ENCODE peak calls at places on chromosomes 4 and X, in nine cellular contexts. L, D, S, A, B, N, W, V and I are unnamed samples.

GRCh38 chr4:102169345-102169744 is 175.9 kb downstream of the SLC39A8 start:
- DNase-seq in L (no peak), D (no peak), S (no peak), A (no peak), B (no peak), N (no peak), W (peak; percentile 67), V (no peak), I (no peak)

GRCh38 chr4:183407128-183407585 is 37.3 kb upstream of the CDKN2AIP start:
- DNase-seq in L (peak; percentile 64), D (peak; percentile 92), S (peak; percentile 60), A (peak; percentile 89), B (peak; percentile 83), N (peak; percentile 75), W (peak; percentile 98), V (peak; percentile 80), I (peak; percentile 82)

GRCh38 chr4:26289421-26289820 is 31.4 kb upstream of the RBPJ start:
- DNase-seq in L (no peak), D (no peak), S (no peak), A (no peak), B (no peak), N (no peak), W (no peak), V (no peak), I (no peak)

GRCh38 chrX:31483336-31483735 is 411.5 kb upstream of the FTHL17 start:
- DNase-seq in L (peak; percentile 83), D (no peak), S (no peak), A (no peak), B (no peak), N (no peak), W (no peak), V (no peak), I (no peak)

GRCh38 chrX:49838374-49838773 is 9.3 kb downstream of the PAGE4 start:
- DNase-seq in L (peak; percentile 20), D (no peak), S (peak; percentile 37), A (no peak), B (peak; percentile 10), N (no peak), W (peak; percentile 68), V (no peak), I (peak; percentile 47)

GRCh38 chr4:41052287-41052686 is 162.1 kb downstream of the APBB2 start:
- DNase-seq in L (no peak), D (no peak), S (no peak), A (no peak), B (no peak), N (no peak), W (no peak), V (no peak), I (no peak)

GRCh38 chr4:8915201-8916200 is 43.9 kb upstream of the HMX1 start:
- DNase-seq in L (no peak), D (peak; percentile 59), S (no peak), A (no peak), B (no peak), N (peak; percentile 2), W (no peak), V (peak; percentile 10), I (peak; percentile 1)

GRCh38 chrX:29652484-29652883 is 562.9 kb upstream of the MAGEB2 start:
- DNase-seq in L (peak; percentile 55), D (no peak), S (no peak), A (no peak), B (no peak), N (no peak), W (no peak), V (no peak), I (no peak)

GRCh38 chrX:128781506-128781905 is 729.3 kb upstream of the ACTRT1 start:
- DNase-seq in L (no peak), D (no peak), S (peak; percentile 34), A (no peak), B (peak; percentile 26), N (peak; percentile 15), W (peak; percentile 83), V (no peak), I (peak; percentile 13)

GRCh38 chrX:24553016-24553415 is 87.9 kb downstream of the PDK3 start:
- DNase-seq in L (peak; percentile 23), D (no peak), S (no peak), A (no peak), B (no peak), N (no peak), W (no peak), V (no peak), I (no peak)

DNA sequence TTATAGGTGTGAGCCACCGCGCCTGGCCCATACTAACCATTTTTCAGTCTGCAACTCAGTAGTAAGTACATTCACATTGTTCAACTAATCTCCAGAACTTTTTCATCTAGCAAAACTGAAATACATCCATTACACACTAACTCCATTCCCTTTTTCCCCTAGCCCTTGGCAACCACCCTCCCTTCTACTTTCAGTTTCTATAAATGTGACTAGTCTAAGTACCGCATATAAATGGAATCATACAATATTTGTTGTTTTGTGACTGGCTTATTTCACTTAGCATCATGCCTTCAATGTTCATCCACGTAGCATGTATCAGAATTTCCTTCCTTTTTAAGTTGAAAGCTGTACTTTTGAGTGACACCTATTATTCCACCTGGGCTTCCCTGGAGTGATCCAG is 44.6 kb upstream of the SETD7 start:
- DNase-seq in L (no peak), D (no peak), S (no peak), A (no peak), B (no peak), N (no peak), W (no peak), V (no peak), I (no peak)
- H3K4me1 ChIP-seq in L (peaks cover 19% of the 10 kb centered on the region), D (peaks cover 3% of the 10 kb centered on the region), S (peaks cover 7% of the 10 kb centered on the region), A (peaks cover 5% of the 10 kb centered on the region), B (no peaks in the 10 kb centered on the region), N (no peaks in the 10 kb centered on the region), W (peaks cover 11% of the 10 kb centered on the region), V (no peaks in the 10 kb centered on the region), I (peaks cover 20% of the 10 kb centered on the region)

GRCh38 chr4:157225096-157225495 is 4.6 kb downstream of the GRIA2 start:
- DNase-seq in L (no peak), D (no peak), S (no peak), A (no peak), B (no peak), N (no peak), W (no peak), V (no peak), I (no peak)

GRCh38 chr4:157221895-157222763 is 1.6 kb downstream of the GRIA2 start:
- DNase-seq in L (no peak), D (no peak), S (no peak), A (no peak), B (no peak), N (no peak), W (peak; percentile 87), V (no peak), I (peak; percentile 26)

GRCh38 chr4:157221426-157221894 is 932 bp downstream of the GRIA2 start:
- DNase-seq in L (no peak), D (no peak), S (no peak), A (no peak), B (no peak), N (no peak), W (no peak), V (no peak), I (no peak)

GRCh38 chr4:157223446-157223845 is 2.9 kb downstream of the GRIA2 start:
- DNase-seq in L (no peak), D (no peak), S (no peak), A (no peak), B (no peak), N (no peak), W (no peak), V (no peak), I (no peak)

GRCh38 chr4:157222764-157223145 is 2.2 kb downstream of the GRIA2 start:
- DNase-seq in L (no peak), D (no peak), S (no peak), A (no peak), B (no peak), N (no peak), W (no peak), V (no peak), I (no peak)
- H3K4me3 ChIP-seq in L (peak overlapping the region; percentile 5), D (peak overlapping the region; percentile 21), S (no peak overlapping the region), A (peak overlapping the region; percentile 27), B (no peak overlapping the region), N (peak overlapping the region; percentile 6), W (peak overlapping the region; percentile 80), V (no peak overlapping the region), I (no peak overlapping the region)

DNA sequence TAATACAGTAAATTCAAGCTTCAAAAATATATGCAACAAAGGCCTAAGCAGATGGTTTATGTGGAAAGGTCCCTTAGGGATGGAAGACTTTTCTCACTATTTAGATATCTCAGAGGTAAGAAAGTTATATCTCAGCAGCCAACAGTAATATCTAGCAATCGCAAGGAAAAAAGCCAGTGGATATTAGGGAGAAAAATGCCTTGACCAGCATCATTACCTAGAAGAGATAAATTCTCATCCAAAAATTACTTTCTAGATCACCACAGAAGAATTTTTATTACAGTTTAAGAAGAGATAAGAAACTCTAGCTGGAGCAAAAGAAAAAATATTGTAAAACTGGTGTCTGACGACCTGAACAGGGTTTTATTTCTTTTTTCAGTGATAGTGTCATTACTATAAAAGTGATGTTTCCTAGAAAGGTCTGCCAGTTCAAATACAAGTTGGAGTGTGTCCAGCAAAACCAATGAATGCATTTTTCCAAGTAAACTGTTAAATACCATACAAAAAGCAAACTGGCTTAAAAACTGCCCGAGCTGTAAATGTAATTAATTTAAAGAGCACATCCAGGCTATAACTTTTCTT is 100.0 kb downstream of the ATP11C start:
- DNase-seq in L (no peak), D (no peak), S (no peak), A (no peak), B (no peak), N (no peak), W (no peak), V (no peak), I (no peak)
- H3K27ac ChIP-seq in L (no peak overlapping the region), D (no peak overlapping the region), S (no peak overlapping the region), A (no peak overlapping the region), B (no peak overlapping the region), N (no peak overlapping the region), W (no peak overlapping the region), V (no peak overlapping the region), I (no peak overlapping the region)

GRCh38 chr4:139315221-139315675 is 13.0 kb upstream of the NDUFC1 start:
- DNase-seq in L (no peak), D (no peak), S (no peak), A (no peak), B (peak; percentile 65), N (no peak), W (peak; percentile 52), V (no peak), I (no peak)

GRCh38 chr4:139314047-139314800 is 11.9 kb upstream of the NDUFC1 start:
- DNase-seq in L (no peak), D (no peak), S (no peak), A (no peak), B (no peak), N (no peak), W (peak; percentile 75), V (no peak), I (no peak)

GRCh38 chr4:139319571-139319970 is 17.3 kb upstream of the NDUFC1 start:
- DNase-seq in L (no peak), D (no peak), S (no peak), A (no peak), B (no peak), N (no peak), W (no peak), V (no peak), I (no peak)

GRCh38 chr4:139317635-139318034 is 15.4 kb upstream of the NDUFC1 start:
- DNase-seq in L (no peak), D (no peak), S (no peak), A (no peak), B (no peak), N (no peak), W (no peak), V (no peak), I (no peak)

DNA sequence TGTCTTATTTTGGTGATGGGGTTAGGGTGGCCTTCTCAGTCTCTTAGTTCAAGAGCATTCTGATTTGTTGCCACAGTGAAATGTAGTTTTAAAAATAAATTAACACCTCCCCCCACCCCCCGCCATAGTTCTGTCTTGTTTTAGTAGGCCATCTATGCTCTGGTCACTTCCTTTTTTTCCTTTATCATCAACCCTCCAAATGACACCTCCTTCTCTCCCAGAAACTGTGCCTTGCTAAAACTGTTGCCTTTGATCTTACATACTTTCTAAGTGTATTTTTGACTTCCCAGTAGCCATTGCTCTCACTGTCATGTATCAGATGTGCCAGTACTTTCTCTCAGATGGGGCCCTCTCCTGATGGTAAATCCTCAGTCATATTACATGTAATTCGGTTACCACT is 14.5 kb upstream of the NDUFC1 start:
- DNase-seq in L (no peak), D (no peak), S (no peak), A (no peak), B (no peak), N (no peak), W (no peak), V (no peak), I (no peak)
- H3K4me1 ChIP-seq in L (no peaks in the 10 kb centered on the region), D (peaks cover 19% of the 10 kb centered on the region), S (peaks cover 20% of the 10 kb centered on the region), A (peaks cover 34% of the 10 kb centered on the region), B (peaks cover 52% of the 10 kb centered on the region), N (no peaks in the 10 kb centered on the region), W (no peaks in the 10 kb centered on the region), V (no peaks in the 10 kb centered on the region), I (peaks cover 33% of the 10 kb centered on the region)